ENCODE peak calls at places on chromosomes 4 and X, in eight cellular contexts. R, B, I, V, A, Z, U and F are unnamed samples. For H3K27me3, the result is how much of the 10 kb centered on the place peaks cover.

GRCh38 chrX:2781698-2782097 is 29.9 kb downstream of the XG start:
- DNase-seq in V (no peak), Z (no peak), A (no peak), R (no peak), I (no peak), U (no peak), B (no peak), F (no peak)

GRCh38 chrX:37686348-37686736 is 751 bp downstream of the XK start:
- DNase-seq in V (no peak), B (no peak), A (no peak), I (no peak), U (no peak), Z (no peak), R (no peak), F (no peak)

GRCh38 chrX:57083143-57083542 is 38.2 kb downstream of the SPIN2B start:
- DNase-seq in U (peak), I (no peak), A (no peak), B (no peak), R (no peak), V (no peak), Z (no peak), F (no peak)

GRCh38 chr4:112589207-112589606 is 47.5 kb downstream of the ZGRF1 start:
- DNase-seq in V (no peak), I (no peak), B (peak), A (no peak), R (no peak), U (no peak), Z (no peak), F (no peak)

GRCh38 chr4:179624768-179625181 is 2182.5 kb upstream of the AGA start:
- DNase-seq in Z (peak), I (no peak), A (peak), U (peak), B (no peak), V (no peak), R (peak), F (no peak)

GRCh38 chr4:159516556-159516955 is 413.7 kb downstream of the RAPGEF2 start:
- DNase-seq in I (no peak), R (no peak), Z (no peak), V (no peak), B (no peak), U (no peak), A (no peak), F (no peak)

GRCh38 chr4:68872442-68873217 is 56.8 kb downstream of the UGT2B10 start:
- DNase-seq in B (no peak), A (peak), I (no peak), Z (peak), V (no peak), U (no peak), R (no peak), F (no peak)

GRCh38 chr4:146522862-146523205 is 1.1 kb upstream of the SLC10A7 start:
- DNase-seq in U (no peak), Z (no peak), B (no peak), V (no peak), I (no peak), A (no peak), R (no peak), F (no peak)

GRCh38 chr4:41203841-41204240 is 10.5 kb downstream of the APBB2 start:
- DNase-seq in V (no peak), A (no peak), U (no peak), Z (no peak), R (no peak), B (no peak), I (no peak), F (no peak)

GRCh38 chrX:115226929-115227328 is 7.0 kb downstream of the LRCH2 start:
- DNase-seq in I (no peak), R (no peak), U (peak), B (peak), Z (peak), A (peak), V (no peak), F (no peak)

GRCh38 chrX:117274943-117275342 is 812.2 kb upstream of the CT83 start:
- DNase-seq in A (peak), B (no peak), I (no peak), Z (no peak), R (no peak), U (no peak), V (no peak), F (no peak)

GRCh38 chrX:130118396-130118795 is 8.1 kb upstream of the ELF4 start:
- DNase-seq in Z (no peak), U (no peak), V (no peak), A (peak), I (no peak), B (no peak), R (peak), F (no peak)

GRCh38 chr4:93867416-93868001 is 39.0 kb downstream of the ATOH1 start:
- DNase-seq in B (no peak), R (no peak), U (no peak), Z (no peak), I (no peak), A (no peak), V (no peak), F (no peak)

GRCh38 chr4:83535945-83536648 is at the start of gene GPAT3:
- DNase-seq in V (peak), U (peak), R (no peak), I (peak), B (peak), A (peak), Z (peak), F (peak)

GRCh38 chrX:103608305-103608963 is 671 bp downstream of the TCEAL3 start:
- DNase-seq in Z (no peak), B (no peak), A (no peak), V (peak), R (no peak), I (peak), U (peak), F (no peak)

GRCh38 chr4:150126201-150126879 is 48.1 kb downstream of the DCLK2 start:
- DNase-seq in Z (no peak), R (no peak), I (no peak), U (no peak), B (no peak), V (no peak), A (no peak), F (no peak)

GRCh38 chr4:64713256-64713840 is 304.1 kb upstream of the TECRL start:
- DNase-seq in Z (peak), I (no peak), U (no peak), A (peak), V (no peak), B (no peak), R (no peak), F (no peak)

GRCh38 chrX:16022580-16023170 is 100.7 kb upstream of the GRPR start:
- DNase-seq in V (no peak), R (no peak), I (no peak), U (no peak), B (peak), A (no peak), Z (no peak), F (no peak)

GRCh38 chr4:53777244-53777984 is 186.1 kb upstream of the LNX1 start:
- DNase-seq in U (no peak), I (no peak), B (no peak), R (peak), Z (no peak), V (no peak), A (peak), F (no peak)

GRCh38 chrX:120477453-120477852 is 8.4 kb upstream of the LAMP2 start:
- DNase-seq in V (no peak), A (no peak), I (no peak), Z (no peak), U (no peak), R (no peak), B (no peak), F (no peak)

GRCh38 chr4:123064390-123064789 is 142.0 kb upstream of the NUDT6 start:
- DNase-seq in B (no peak), Z (no peak), A (peak), V (no peak), R (no peak), I (no peak), U (no peak), F (no peak)

GRCh38 chr4:20840648-20841190 is 140.5 kb downstream of the PACRGL start:
- DNase-seq in I (no peak), U (no peak), Z (no peak), R (no peak), B (no peak), V (no peak), A (no peak), F (no peak)

GRCh38 chr4:6608758-6609414 is 31.6 kb upstream of the MRFAP1 start:
- DNase-seq in R (no peak), Z (peak), I (peak), U (peak), V (no peak), B (no peak), A (no peak), F (no peak)

GRCh38 chrX:118550792-118551191 is 55.2 kb downstream of the DOCK11 start:
- DNase-seq in U (no peak), I (no peak), V (no peak), Z (no peak), A (no peak), B (no peak), R (no peak), F (no peak)

GRCh38 chr4:20462426-20463175 is 210.9 kb downstream of the SLIT2 start:
- DNase-seq in U (no peak), B (no peak), A (no peak), R (no peak), I (no peak), Z (no peak), V (no peak), F (no peak)

GRCh38 chr4:94758700-94759399 is 1.1 kb downstream of the BMPR1B start:
- DNase-seq in B (no peak), Z (peak), I (no peak), R (no peak), V (peak), U (peak), A (no peak), F (no peak)

GRCh38 chrX:29746326-29746725 is 469.0 kb upstream of the MAGEB2 start:
- DNase-seq in Z (no peak), I (no peak), B (no peak), R (no peak), V (no peak), A (no peak), U (no peak), F (no peak)

GRCh38 chr4:84814100-84814750 is 152.3 kb downstream of the WDFY3 start:
- DNase-seq in B (peak), R (peak), I (no peak), Z (peak), A (peak), U (no peak), V (no peak), F (no peak)

GRCh38 chrX:32195611-32196010 is 1015.7 kb downstream of the DMD start:
- DNase-seq in B (no peak), V (peak), Z (no peak), R (no peak), A (no peak), I (no peak), U (no peak), F (no peak)

GRCh38 chr4:152903658-152904057 is 32.5 kb upstream of the FHDC1 start:
- DNase-seq in V (no peak), A (no peak), I (no peak), U (no peak), R (no peak), Z (no peak), B (no peak), F (no peak)
- H3K27ac ChIP-seq in V (no peak), A (no peak), I (no peak), U (no peak), R (no peak), Z (no peak), B (no peak), F (no peak)

GRCh38 chr4:89298788-89299152 is 8.8 kb downstream of the GPRIN3 start:
- DNase-seq in A (no peak), I (no peak), U (no peak), V (no peak), Z (peak), R (no peak), B (no peak), F (no peak)
- TF ChIP-seq CTCF in A (no peak), I (no peak), U (no peak), V (no peak), Z (no peak), R (no peak), B (no peak), F (peak)

DNA sequence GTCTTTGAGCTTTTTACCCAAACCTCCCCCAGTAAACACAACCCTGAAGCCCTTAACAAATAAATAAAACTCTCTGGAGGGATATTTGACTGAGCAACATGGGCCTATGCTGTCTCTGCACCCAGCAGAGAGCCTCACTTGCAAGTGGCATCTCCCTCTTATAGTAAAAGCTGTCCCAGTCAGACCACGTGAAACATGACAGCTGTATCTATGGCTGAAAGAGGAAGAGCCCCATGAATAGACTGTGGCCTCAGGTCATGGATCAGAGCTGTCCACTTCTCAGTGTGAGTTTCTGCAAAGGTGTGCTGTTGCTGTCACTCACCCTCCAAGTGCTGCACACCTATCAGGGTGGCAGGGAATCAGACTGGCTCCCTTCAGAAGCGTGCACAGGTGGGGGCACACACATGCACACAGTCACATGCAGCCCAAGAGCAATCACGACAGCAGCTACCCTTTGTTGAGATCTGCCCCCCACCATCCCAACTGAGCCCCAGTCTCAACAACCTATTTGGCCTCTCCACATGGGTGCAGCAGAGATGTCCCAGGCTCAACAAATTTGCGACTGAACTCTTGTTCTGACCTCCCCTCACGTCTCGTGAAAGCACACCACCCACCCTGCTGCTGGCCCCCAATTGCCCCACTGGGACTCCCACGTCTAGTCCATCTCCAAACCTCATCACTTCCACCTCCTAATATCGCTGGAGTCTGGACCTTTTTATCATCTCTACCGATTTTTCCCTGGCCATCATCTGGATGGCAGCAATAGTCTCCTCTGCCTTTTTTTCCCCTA is 45.6 kb downstream of the NAT8L start:
- DNase-seq in A (no peak), U (no peak), B (no peak), I (no peak), R (no peak), V (no peak), Z (no peak), F (no peak)
- H3K27me3 ChIP-seq in A (under half), U (under half), B (under half), I (under half), R (under half), V (under half), Z (under half), F (under half)

DNA sequence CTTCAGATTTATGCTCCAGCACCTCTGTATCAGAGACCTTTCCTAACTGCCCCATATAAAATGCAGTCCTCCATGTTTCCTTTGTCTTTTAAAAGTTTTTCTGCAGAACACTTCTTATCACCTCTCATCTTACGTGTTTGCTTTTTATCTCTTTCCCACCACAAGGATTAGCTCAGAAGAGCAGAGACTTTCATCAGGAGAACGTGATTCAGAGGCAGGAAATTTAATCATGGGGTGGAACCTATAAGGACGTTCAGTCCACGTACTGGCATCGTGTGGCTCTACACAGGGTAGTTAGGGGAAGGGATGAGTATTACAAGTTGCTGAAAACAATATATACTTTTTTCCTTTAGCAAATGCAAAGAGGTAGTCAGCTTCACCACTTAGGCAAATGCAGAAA is 98.7 kb downstream of the SORBS2 start:
- DNase-seq in A (peak), U (no peak), B (no peak), V (no peak), Z (no peak), I (no peak), R (no peak), F (no peak)
- H3K27ac ChIP-seq in A (peak), U (no peak), B (no peak), V (no peak), Z (no peak), I (peak), R (no peak), F (no peak)

GRCh38 chrX:40539214-40540142 is 41.3 kb upstream of the ATP6AP2 start:
- DNase-seq in U (peak), V (peak), Z (peak), B (no peak), A (peak), I (peak), R (peak), F (peak)
- TF ChIP-seq CTCF in U (peak), V (no peak), Z (peak), B (no peak), A (peak), I (no peak), R (no peak), F (peak)

GRCh38 chr4:566035-566434 is 10.1 kb downstream of the TMEM271 start:
- DNase-seq in R (no peak), V (no peak), B (no peak), I (no peak), U (no peak), A (no peak), Z (no peak), F (no peak)
- H3K27me3 ChIP-seq in R (under half), V (under half), B (under half), I (under half), U (under half), A (under half), Z (under half), F (under half)

GRCh38 chr4:176579233-176579632 is 213.5 kb downstream of the VEGFC start:
- DNase-seq in U (no peak), Z (no peak), B (no peak), A (no peak), V (no peak), R (no peak), I (no peak), F (no peak)
- H3K27ac ChIP-seq in U (no peak), Z (no peak), B (no peak), A (no peak), V (no peak), R (no peak), I (no peak), F (no peak)

GRCh38 chr4:107122736-107123135 is 86.6 kb upstream of the DKK2 start:
- DNase-seq in R (no peak), B (no peak), I (no peak), U (no peak), A (no peak), V (no peak), Z (no peak), F (no peak)

GRCh38 chr4:107114059-107114458 is 77.9 kb upstream of the DKK2 start:
- DNase-seq in B (no peak), U (no peak), V (no peak), R (no peak), Z (no peak), I (no peak), A (no peak), F (no peak)

GRCh38 chr4:107120661-107121060 is 84.5 kb upstream of the DKK2 start:
- DNase-seq in R (no peak), B (no peak), I (no peak), V (no peak), A (no peak), Z (peak), U (no peak), F (no peak)

GRCh38 chr4:107115185-107115847 is 79.2 kb upstream of the DKK2 start:
- DNase-seq in I (no peak), Z (no peak), B (no peak), U (no peak), V (no peak), A (no peak), R (no peak), F (no peak)

DNA sequence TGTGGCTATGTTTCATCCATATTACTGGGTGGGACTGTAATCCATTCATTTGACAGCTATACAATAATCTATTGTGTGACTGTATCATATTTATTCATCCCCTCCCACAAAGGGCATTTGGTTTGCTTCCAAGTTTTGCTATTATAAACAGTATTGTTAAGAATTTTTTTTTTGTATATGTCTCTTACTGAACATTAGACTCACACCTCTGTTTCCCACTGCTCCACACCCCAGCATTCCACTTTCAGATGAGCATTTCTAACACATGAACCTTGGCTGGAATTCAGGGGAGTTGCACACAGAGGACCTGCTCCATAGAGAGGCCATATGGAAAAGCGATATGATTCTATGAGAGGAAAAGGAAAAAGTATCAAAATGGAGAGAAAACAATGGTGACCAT is 81.6 kb upstream of the DKK2 start:
- DNase-seq in R (no peak), Z (no peak), B (no peak), V (no peak), I (no peak), U (no peak), A (no peak), F (no peak)
- TF ChIP-seq CTCF in R (no peak), Z (no peak), B (no peak), V (no peak), I (no peak), U (no peak), A (no peak), F (no peak)